ENCODE peak calls at places on chromosomes 16 and 17, in seven cellular contexts. Y is MCF 10A, S is mucosa of descending colon, K is MM.1S, N is brain microvascular endothelial cell, T is WTC11, U is breast epithelium. A is an unnamed sample.

GRCh38 chr16:83915081-83915480 is 16.2 kb downstream of the MLYCD start:
- DNase-seq in Y (no peak), S (no peak), K (no peak), N (no peak), T (no peak), U (no peak), A (no peak)

GRCh38 chr17:2794116-2794803 is 2.0 kb upstream of the RAP1GAP2 start:
- DNase-seq in Y (no peak), S (no peak), K (no peak), N (no peak), T (no peak), U (no peak), A (no peak)

GRCh38 chr17:75295220-75296158 is 6.3 kb upstream of the SLC25A19 start:
- DNase-seq in Y (no peak), S (no peak), K (peak), N (no peak), T (no peak), U (no peak), A (peak)

GRCh38 chr17:34634551-34635160 is 55.3 kb downstream of the TMEM132E start:
- DNase-seq in Y (no peak), S (no peak), K (no peak), N (no peak), T (no peak), U (no peak), A (no peak)

GRCh38 chr17:17749921-17750320 is 68.7 kb downstream of the RAI1 start:
- DNase-seq in Y (no peak), S (no peak), K (no peak), N (peak), T (peak), U (no peak), A (peak)

GRCh38 chr17:79039171-79039570 is 15.2 kb downstream of the C1QTNF1 start:
- DNase-seq in Y (no peak), S (peak), K (no peak), N (no peak), T (no peak), U (no peak), A (no peak)

GRCh38 chr16:70402916-70403659 is 35.8 kb downstream of the ST3GAL2 start:
- DNase-seq in Y (peak), S (no peak), K (no peak), N (no peak), T (no peak), U (no peak), A (no peak)

GRCh38 chr17:58315281-58315711 is 13.3 kb downstream of the TSPOAP1 start:
- DNase-seq in Y (no peak), S (no peak), K (no peak), N (no peak), T (no peak), U (no peak), A (no peak)

GRCh38 chr17:77455111-77455877 is 314.5 kb downstream of the SEC14L1 start:
- DNase-seq in Y (no peak), S (no peak), K (no peak), N (peak), T (no peak), U (peak), A (no peak)

GRCh38 chr16:86455116-86455515 is 55.2 kb upstream of the FOXF1 start:
- DNase-seq in Y (no peak), S (no peak), K (no peak), N (peak), T (no peak), U (no peak), A (no peak)

GRCh38 chr16:12459401-12459791 is 344.3 kb downstream of the CPPED1 start:
- DNase-seq in Y (no peak), S (peak), K (no peak), N (no peak), T (no peak), U (no peak), A (peak)

GRCh38 chr17:951388-952132 is 28.0 kb downstream of the NXN start:
- DNase-seq in Y (peak), S (peak), K (no peak), N (peak), T (peak), U (peak), A (no peak)

GRCh38 chr17:27994586-27994985 is 47.9 kb upstream of the NLK start:
- DNase-seq in Y (no peak), S (no peak), K (no peak), N (no peak), T (no peak), U (no peak), A (no peak)

GRCh38 chr16:20850981-20851380 is 44.7 kb downstream of the REXO5 start:
- DNase-seq in Y (no peak), S (no peak), K (no peak), N (no peak), T (no peak), U (no peak), A (no peak)

GRCh38 chr16:88402551-88402950 is 19.8 kb downstream of the ZNF469 start:
- DNase-seq in Y (no peak), S (no peak), K (no peak), N (no peak), T (no peak), U (no peak), A (no peak)

GRCh38 chr17:74176546-74177001 is 26.9 kb upstream of the RPL38 start:
- DNase-seq in Y (peak), S (peak), K (peak), N (peak), T (peak), U (no peak), A (peak)

GRCh38 chr16:9404811-9405210 is 313.4 kb downstream of the HAPSTR1 start:
- DNase-seq in Y (no peak), S (no peak), K (no peak), N (no peak), T (no peak), U (no peak), A (no peak)

GRCh38 chr16:27289669-27290068 is 21.1 kb upstream of the NSMCE1 start:
- DNase-seq in Y (no peak), S (no peak), K (no peak), N (no peak), T (no peak), U (no peak), A (no peak)

GRCh38 chr16:49521706-49522325 is 148.2 kb downstream of the C16orf78 start:
- DNase-seq in Y (no peak), S (no peak), K (no peak), N (no peak), T (no peak), U (no peak), A (no peak)

GRCh38 chr16:70634861-70635260 is 11.5 kb upstream of the IL34 start:
- DNase-seq in Y (no peak), S (no peak), K (no peak), N (no peak), T (no peak), U (no peak), A (no peak)

GRCh38 chr16:31461201-31461920 is 2.1 kb downstream of the ARMC5 start:
- DNase-seq in Y (no peak), S (no peak), K (no peak), N (no peak), T (no peak), U (no peak), A (no peak)

GRCh38 chr16:65808735-65809134 is 557.8 kb upstream of the CDH5 start:
- DNase-seq in Y (no peak), S (no peak), K (no peak), N (no peak), T (no peak), U (no peak), A (no peak)

GRCh38 chr17:35947156-35947585 is 3.7 kb upstream of the LYZL6 start:
- DNase-seq in Y (peak), S (peak), K (peak), N (peak), T (peak), U (no peak), A (peak)

GRCh38 chr17:60959696-60960095 is 282.0 kb downstream of the BCAS3 start:
- DNase-seq in Y (no peak), S (no peak), K (no peak), N (no peak), T (no peak), U (no peak), A (no peak)

GRCh38 chr16:67558859-67559258 is 3.5 kb upstream of the CTCF start:
- DNase-seq in Y (no peak), S (no peak), K (no peak), N (no peak), T (no peak), U (no peak), A (no peak)

GRCh38 chr16:81697886-81698635 is 81.0 kb upstream of the PLCG2 start:
- DNase-seq in Y (no peak), S (no peak), K (no peak), N (no peak), T (no peak), U (no peak), A (no peak)

GRCh38 chr16:84115919-84116719 is 623 bp downstream of the MBTPS1 start:
- DNase-seq in Y (peak), S (no peak), K (peak), N (peak), T (no peak), U (peak), A (no peak)

GRCh38 chr16:70529051-70529777 is 5.6 kb downstream of the SF3B3 start:
- DNase-seq in Y (peak), S (no peak), K (peak), N (peak), T (no peak), U (no peak), A (no peak)

GRCh38 chr17:77744268-77744988 is 214.1 kb upstream of the TNRC6C start:
- DNase-seq in Y (no peak), S (no peak), K (no peak), N (no peak), T (peak), U (no peak), A (no peak)

DNA sequence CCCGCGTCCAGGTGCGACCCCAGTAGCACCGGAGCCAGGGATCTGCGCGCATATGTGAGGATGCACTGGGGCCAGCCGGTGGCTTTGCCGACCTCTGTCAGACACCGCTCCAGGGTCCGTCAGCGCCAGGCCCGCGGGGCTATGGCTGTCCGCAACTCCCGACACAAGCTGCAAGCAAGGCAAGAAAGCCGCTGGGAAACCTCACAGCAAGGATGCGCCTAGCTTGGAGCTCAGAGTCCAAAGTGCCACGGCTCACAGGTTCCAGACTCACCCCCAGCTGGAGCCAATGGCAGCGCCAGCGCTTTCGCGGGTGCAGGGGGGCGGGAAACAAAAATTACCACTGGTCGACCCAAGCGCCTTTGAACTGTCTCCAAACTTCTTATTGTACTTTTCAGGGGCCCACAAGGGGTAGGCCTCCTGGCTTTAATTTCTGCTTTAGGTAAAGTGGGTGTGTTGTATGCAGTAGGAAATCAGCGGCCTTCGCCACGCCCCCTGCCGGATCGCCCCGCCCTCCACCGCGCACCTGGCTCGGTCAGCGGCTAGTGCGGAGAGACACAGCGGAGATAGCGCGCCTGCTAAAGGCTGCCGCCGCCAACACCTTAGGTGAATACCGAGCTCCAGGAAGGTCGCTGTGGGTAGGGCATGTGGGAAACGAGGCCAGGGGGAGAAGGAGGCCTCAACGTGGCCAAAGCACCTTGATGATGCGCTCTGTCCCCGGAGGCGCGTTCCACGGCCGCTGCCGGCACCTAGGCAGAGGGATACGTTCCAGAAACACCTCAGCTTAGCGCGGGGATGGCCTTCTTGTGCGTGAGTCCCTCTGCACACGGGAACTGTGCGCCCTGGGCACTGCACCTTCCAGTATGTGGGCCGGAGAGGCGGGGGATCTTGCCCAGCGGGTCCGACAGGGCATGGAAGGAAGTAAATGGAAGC is 61.1 kb upstream of the RBL2 start:
- DNase-seq in Y (peak), S (peak), K (peak), N (no peak), T (peak), U (peak), A (peak)
- TF ChIP-seq CTCF in Y (no peak), S (no peak), K (no peak), N (no peak), T (no peak), U (no peak), A (no peak)

DNA sequence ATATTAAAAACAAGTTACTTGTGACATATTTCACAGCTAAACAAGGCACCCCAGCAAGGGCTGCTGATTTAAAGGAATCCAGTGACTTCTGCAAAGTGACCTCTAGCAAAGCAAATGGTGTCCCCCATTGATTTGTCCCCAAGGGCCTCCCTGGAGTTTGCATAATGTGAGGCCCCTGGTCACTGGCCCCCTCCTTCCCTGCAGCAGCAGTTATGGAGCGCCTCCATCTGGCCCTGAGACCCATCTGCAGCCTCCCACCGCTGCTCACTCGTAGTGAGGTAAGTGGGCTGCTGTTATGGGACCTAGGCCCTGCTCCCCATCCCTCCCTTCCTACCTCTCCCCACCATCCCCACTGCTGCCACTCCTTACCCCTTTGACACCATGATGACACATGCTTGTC is 19.6 kb upstream of the EEF2K start:
- DNase-seq in Y (no peak), S (no peak), K (no peak), N (no peak), T (peak), U (no peak), A (no peak)
- TF ChIP-seq CTCF in Y (no peak), S (no peak), K (peak), N (peak), T (peak), U (no peak), A (no peak)

GRCh38 chr17:15377200-15377599 is 35.8 kb upstream of the TEKT3 start:
- DNase-seq in Y (peak), S (no peak), K (no peak), N (peak), T (no peak), U (no peak), A (no peak)
- TF ChIP-seq CTCF in Y (no peak), S (no peak), K (no peak), N (peak), T (no peak), U (no peak), A (no peak)

DNA sequence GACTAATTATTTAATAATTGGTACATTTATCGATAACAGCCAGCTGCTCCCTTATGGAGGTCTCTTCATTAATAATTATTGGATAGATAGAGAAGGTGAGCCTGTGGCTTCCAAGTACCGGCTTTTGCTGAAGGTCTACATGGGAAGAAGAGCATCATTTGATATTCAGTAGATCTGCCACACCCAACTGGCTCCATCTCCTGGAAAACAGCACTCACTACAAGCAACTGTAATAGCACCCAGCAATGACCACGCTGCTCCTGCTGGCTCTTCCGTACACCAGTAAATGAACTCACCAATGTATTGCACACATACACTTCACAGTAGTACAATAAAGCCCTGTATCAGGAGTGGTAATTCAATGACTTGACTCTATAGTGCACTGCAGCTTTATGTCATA is 19.5 kb downstream of the MARVELD3 start:
- DNase-seq in Y (peak), S (no peak), K (peak), N (peak), T (no peak), U (no peak), A (peak)
- TF ChIP-seq CTCF in Y (peak), S (peak), K (peak), N (peak), T (no peak), U (no peak), A (no peak)

DNA sequence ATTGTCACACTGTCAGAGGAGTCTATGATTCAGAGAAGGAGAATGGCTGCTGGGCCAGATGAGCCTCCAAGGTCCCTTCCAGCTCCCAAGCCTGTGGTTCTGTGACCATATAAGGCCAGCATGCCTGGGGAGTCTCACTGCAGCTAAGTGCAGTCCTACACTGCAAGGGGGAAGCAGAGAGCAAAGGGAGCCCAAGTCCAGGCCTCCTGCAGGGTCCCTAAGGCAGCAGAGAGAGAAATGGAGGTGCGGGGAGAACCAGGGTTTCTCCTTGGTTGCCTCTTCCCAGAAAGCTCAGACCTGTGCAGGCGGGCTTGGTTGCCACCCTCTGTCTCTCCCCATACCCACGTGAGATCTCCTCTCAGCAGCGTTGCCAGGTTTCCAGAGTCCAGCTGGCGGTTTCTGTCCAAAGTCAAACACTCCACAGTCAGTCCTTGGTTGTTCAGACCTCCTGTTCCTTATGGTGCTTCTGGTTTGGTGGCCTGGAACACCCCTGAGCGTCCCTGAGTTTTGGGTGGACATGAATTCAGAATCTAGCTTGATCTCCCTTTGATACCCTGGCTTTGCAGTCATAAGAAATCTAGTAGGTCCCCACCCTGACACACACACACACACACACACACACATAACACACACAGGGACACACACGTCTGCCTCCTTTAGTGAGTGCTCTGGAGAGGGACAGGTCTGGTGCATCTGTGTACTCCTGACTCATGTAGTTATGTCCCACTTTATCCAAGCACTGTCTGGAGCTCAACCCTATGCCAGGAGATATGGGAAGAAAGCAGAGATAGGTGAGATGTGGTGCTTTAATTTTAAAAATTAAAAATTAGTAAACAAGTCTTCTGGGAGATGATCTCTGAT is 78.8 kb downstream of the GNAO1 start:
- DNase-seq in Y (no peak), S (no peak), K (no peak), N (peak), T (peak), U (no peak), A (no peak)
- TF ChIP-seq CTCF in Y (no peak), S (no peak), K (no peak), N (peak), T (no peak), U (no peak), A (no peak)

GRCh38 chr17:8253801-8254200 is 4.7 kb downstream of the PFAS start:
- DNase-seq in Y (no peak), S (peak), K (no peak), N (no peak), T (no peak), U (no peak), A (no peak)
- TF ChIP-seq CTCF in Y (no peak), S (no peak), K (no peak), N (no peak), T (no peak), U (no peak), A (no peak)

A was measured in GM20000.